ENCODE peak calls at places on chromosome 21, in six cellular contexts. K is fibroblast of pulmonary artery, F is WERI-Rb-1, M is stomach, U is cardiac muscle cell, C is AG09309. G is an unnamed sample.

GRCh38 chr21:33127154-33127893 is 57.4 kb downstream of the OLIG1 start:
- DNase-seq in F (peak), U (peak), K (peak), M (peak), C (no peak), G (peak)

GRCh38 chr21:34498623-34499022 is 13.4 kb downstream of the KCNE1 start:
- DNase-seq in U (no peak), M (no peak), K (peak), F (no peak), C (no peak), G (no peak)

GRCh38 chr21:33825419-33825818 is 90.2 kb downstream of the ATP5PO start:
- DNase-seq in C (no peak), F (no peak), U (no peak), K (no peak), M (no peak), G (no peak)

GRCh38 chr21:26925636-26926035 is 41.3 kb downstream of the ADAMTS5 start:
- DNase-seq in F (no peak), M (no peak), K (no peak), C (no peak), U (no peak), G (no peak)

GRCh38 chr21:25428537-25428936 is 178.7 kb downstream of the MRPL39 start:
- DNase-seq in F (no peak), C (no peak), M (no peak), K (no peak), U (no peak), G (no peak)

GRCh38 chr21:37871121-37871862 is 45.0 kb downstream of the KCNJ6 start:
- DNase-seq in F (no peak), K (peak), M (no peak), C (peak), U (no peak), G (no peak)

GRCh38 chr21:25858328-25858727 is 123.6 kb downstream of the GABPA start:
- DNase-seq in C (no peak), U (no peak), F (no peak), K (no peak), M (no peak), G (no peak)

GRCh38 chr21:45095505-45095904 is 21.1 kb downstream of the ADARB1 start:
- DNase-seq in M (no peak), K (no peak), C (no peak), F (no peak), U (no peak), G (no peak)

GRCh38 chr21:27129215-27129614 is 162.3 kb upstream of the ADAMTS5 start:
- DNase-seq in F (no peak), C (no peak), M (no peak), K (no peak), U (no peak), G (no peak)

GRCh38 chr21:45248893-45249381 is 38.8 kb downstream of the POFUT2 start:
- DNase-seq in C (no peak), M (no peak), K (peak), U (peak), F (peak), G (no peak)

GRCh38 chr21:28336299-28336698 is 656.4 kb downstream of the LTN1 start:
- DNase-seq in C (peak), K (peak), M (peak), F (no peak), U (peak), G (no peak)
- TF ChIP-seq CTCF in C (peak), K (peak), M (no peak), F (no peak), U (peak), G (no peak)

DNA sequence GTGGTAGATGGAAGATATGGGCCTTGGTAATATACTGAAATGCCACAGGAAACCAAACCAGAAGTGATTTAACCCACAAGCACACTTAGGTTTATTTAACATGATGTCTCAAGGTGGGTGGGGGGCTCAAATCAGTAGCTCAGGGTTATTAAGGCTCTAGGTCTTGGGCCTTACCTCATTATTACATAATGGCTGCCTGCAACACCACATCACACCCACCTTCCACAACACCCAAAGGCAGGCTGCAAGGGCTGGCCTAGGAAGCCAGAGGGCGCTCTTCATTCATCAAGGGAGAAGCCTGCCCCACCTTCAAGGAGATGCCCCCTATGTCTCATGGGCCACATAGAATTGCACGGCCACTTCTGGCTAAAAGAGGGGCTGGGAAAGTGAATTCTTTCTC is 6.0 kb downstream of the TFF1 start:
- DNase-seq in U (no peak), C (no peak), M (no peak), F (peak), K (no peak), G (no peak)
- TF ChIP-seq CTCF in U (no peak), C (no peak), M (no peak), F (peak), K (no peak), G (no peak)

GRCh38 chr21:15257646-15258045 is 192.8 kb upstream of the NRIP1 start:
- DNase-seq in M (no peak), K (no peak), C (no peak), F (no peak), U (no peak), G (no peak)

GRCh38 chr21:15255359-15256157 is 190.8 kb upstream of the NRIP1 start:
- DNase-seq in K (no peak), C (no peak), M (no peak), F (no peak), U (no peak), G (no peak)

GRCh38 chr21:15250384-15250783 is 185.6 kb upstream of the NRIP1 start:
- DNase-seq in F (no peak), K (peak), M (no peak), U (no peak), C (no peak), G (no peak)

GRCh38 chr21:15252437-15252836 is 187.6 kb upstream of the NRIP1 start:
- DNase-seq in F (no peak), C (no peak), U (no peak), M (no peak), K (no peak), G (no peak)

GRCh38 chr21:15254111-15254510 is 189.3 kb upstream of the NRIP1 start:
- DNase-seq in F (no peak), U (no peak), M (no peak), C (no peak), K (no peak), G (no peak)
- TF ChIP-seq CTCF in F (no peak), U (no peak), M (no peak), C (no peak), K (no peak), G (no peak)

GRCh38 chr21:46634966-46635323 is 529 bp upstream of the PRMT2 start:
- DNase-seq in K (peak), M (peak), C (peak), U (peak), F (peak), G (peak)
- TF ChIP-seq CTCF in K (peak), M (no peak), C (peak), U (peak), F (peak), G (no peak)

DNA sequence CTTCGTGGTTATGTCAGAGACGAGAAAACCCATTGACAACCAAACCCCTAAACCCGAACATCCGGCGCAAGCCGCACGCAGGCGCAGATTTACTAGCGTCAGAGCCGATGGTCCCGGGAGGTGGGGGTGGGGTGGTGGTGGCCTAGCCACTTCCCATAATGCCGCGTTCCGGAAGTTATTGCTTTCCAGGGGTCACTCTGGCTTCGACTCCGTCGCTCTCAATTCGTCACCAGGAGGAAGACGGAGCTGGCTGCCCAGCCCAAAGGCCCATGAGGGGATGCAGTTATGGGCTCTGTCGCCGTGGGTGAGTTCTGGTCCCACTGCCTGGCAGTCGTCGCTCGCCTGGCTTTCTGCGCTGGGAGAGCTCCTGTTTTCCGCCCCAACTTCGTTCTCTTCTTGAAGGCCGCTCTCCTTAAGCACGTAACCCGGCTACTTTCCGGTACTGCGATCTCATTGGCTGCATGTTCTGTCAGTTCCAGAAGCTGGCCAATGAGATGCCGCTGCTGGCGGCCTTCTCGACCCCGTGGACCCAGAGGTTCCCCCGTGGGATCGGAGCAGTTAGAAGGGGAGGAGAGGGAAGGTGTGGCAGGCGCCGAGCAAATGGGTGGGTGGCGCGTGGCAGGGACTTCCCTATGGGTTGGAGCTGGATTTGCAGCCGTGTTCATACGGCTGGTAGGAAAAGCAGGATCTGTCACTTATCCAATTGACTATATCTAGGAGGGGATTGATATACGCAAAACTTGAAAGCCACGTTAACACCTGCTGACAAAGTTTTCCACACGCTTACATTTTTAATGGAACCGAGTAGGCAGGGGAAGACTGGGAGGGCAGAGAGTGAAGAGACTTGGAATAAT is at the start of gene USP16:
- DNase-seq in U (peak), F (peak), M (peak), K (peak), C (peak), G (peak)
- TF ChIP-seq CTCF in U (no peak), F (peak), M (no peak), K (no peak), C (peak), G (no peak)

DNA sequence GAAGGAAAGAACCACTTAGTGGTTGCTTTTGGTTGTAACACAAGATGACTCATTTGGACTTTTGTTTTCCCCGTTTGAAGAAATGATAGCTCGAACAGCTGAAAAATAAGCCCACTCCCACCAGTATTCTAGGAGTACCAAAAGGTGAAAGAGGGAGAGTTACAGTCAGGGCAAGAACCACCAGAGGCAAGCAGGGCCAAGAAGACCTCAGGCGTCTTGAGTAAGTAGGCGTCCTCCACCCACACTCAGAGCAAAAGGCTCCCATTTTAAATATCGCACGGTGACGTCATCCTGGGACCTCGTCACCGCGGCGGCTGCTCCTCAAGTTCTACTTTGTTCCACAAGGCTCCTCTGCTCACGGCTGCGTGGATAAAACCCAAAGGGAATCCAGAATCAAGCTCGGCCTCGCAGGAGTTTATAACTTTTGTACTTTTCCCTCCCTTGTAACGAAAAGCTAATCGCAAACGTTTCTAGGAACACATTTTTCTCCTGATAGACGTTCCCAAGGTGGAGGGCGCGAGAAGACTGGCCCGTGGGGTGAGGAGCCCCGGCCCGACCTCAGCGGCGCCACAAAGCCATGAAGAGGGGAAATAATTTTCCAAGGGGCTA is 1.2 kb downstream of the BTG3 start:
- DNase-seq in K (peak), F (peak), C (peak), M (peak), U (peak), G (peak)
- TF ChIP-seq CTCF in K (no peak), F (no peak), C (no peak), M (no peak), U (no peak), G (no peak)